ENCODE peak calls at places on chromosomes 16 and 17, in seven cellular contexts. Z is posterior cingulate gyrus; U is HCT116; M is H54; V is C1 segment of cervical spinal cord; H is stimulated activated CD8-positive, alpha-beta memory T cell treated with anti-CD3 and anti-CD28 coated beads, Interleukin-12 subunit alpha, Interleukin-12 subunit beta, amount 100 ng/mL, for 4 hours; F is BJ. J is an unnamed sample.

GRCh38 chr17:53722407-53722806 is 100.3 kb upstream of the KIF2B start:
- DNase-seq in H (no peak), Z (no peak), M (peak), V (no peak), F (peak), U (no peak), J (no peak)

GRCh38 chr16:19375561-19376158 is 42.0 kb upstream of the TMC5 start:
- DNase-seq in V (no peak), Z (peak), F (peak), H (no peak), M (peak), U (peak), J (no peak)

GRCh38 chr16:9012330-9012729 is 48.6 kb upstream of the USP7 start:
- DNase-seq in V (no peak), U (no peak), H (no peak), M (no peak), F (no peak), Z (no peak), J (no peak)

GRCh38 chr17:73576556-73576955 is 67.7 kb downstream of the SDK2 start:
- DNase-seq in F (no peak), V (no peak), H (no peak), U (no peak), Z (no peak), M (no peak), J (no peak)

GRCh38 chr17:4514206-4514605 is 15.5 kb downstream of the SPNS2 start:
- DNase-seq in V (no peak), Z (no peak), M (no peak), H (no peak), U (no peak), F (no peak), J (no peak)

GRCh38 chr17:82846061-82846691 is 6.4 kb upstream of the ZNF750 start:
- DNase-seq in U (no peak), V (no peak), H (no peak), Z (no peak), F (no peak), M (no peak), J (no peak)

GRCh38 chr17:74760404-74761105 is 12.1 kb downstream of the NHERF1 start:
- DNase-seq in U (no peak), F (no peak), Z (no peak), V (peak), H (no peak), M (no peak), J (no peak)

GRCh38 chr17:37446027-37446426 is 39.3 kb downstream of the TADA2A start:
- DNase-seq in F (no peak), Z (no peak), H (no peak), U (peak), V (no peak), M (no peak), J (no peak)

GRCh38 chr16:53055603-53056527 is 1.1 kb downstream of the CHD9 start:
- DNase-seq in F (no peak), M (peak), H (no peak), V (no peak), U (no peak), Z (no peak), J (no peak)

GRCh38 chr17:38469875-38470274 is 41.6 kb downstream of the ARHGAP23 start:
- DNase-seq in H (no peak), F (no peak), M (no peak), Z (peak), U (no peak), V (peak), J (no peak)